ENCODE peak calls at places on chromosomes 7 and 10, in seven cellular contexts. One of them, this sample, is unnamed.

GRCh38 chr7:104772405-104772821 is 241.6 kb upstream of the KMT2E start:
- DNase-seq in H1: peak
- DNase-seq in SK-N-SH: peak
- DNase-seq in GM12892: no peak
- DNase-seq in HepG2: no peak
- DNase-seq in GM12878: no peak
- DNase-seq in GM12891: no peak
- DNase-seq in this sample: no peak

GRCh38 chr7:50304911-50305621 is 550 bp downstream of the IKZF1 start:
- DNase-seq in GM12892: no peak
- DNase-seq in HepG2: no peak
- DNase-seq in H1: no peak
- DNase-seq in GM12878: no peak
- DNase-seq in GM12891: peak
- DNase-seq in SK-N-SH: peak
- DNase-seq in this sample: peak

GRCh38 chr7:87926581-87927461 is 7.2 kb upstream of the ADAM22 start:
- DNase-seq in GM12891: no peak
- DNase-seq in HepG2: peak
- DNase-seq in H1: peak
- DNase-seq in SK-N-SH: no peak
- DNase-seq in GM12892: no peak
- DNase-seq in GM12878: peak
- DNase-seq in this sample: no peak

GRCh38 chr10:58457761-58458616 is 54.7 kb upstream of the BICC1 start:
- DNase-seq in H1: no peak
- DNase-seq in SK-N-SH: no peak
- DNase-seq in GM12878: no peak
- DNase-seq in HepG2: peak
- DNase-seq in GM12891: no peak
- DNase-seq in GM12892: no peak
- DNase-seq in this sample: no peak

GRCh38 chr10:44180321-44181154 is 204.4 kb downstream of the CXCL12 start:
- DNase-seq in GM12892: no peak
- DNase-seq in GM12878: no peak
- DNase-seq in GM12891: no peak
- DNase-seq in H1: no peak
- DNase-seq in HepG2: no peak
- DNase-seq in SK-N-SH: no peak
- DNase-seq in this sample: no peak

GRCh38 chr10:8776926-8777625 is 722.6 kb downstream of the GATA3 start:
- DNase-seq in GM12878: no peak
- DNase-seq in H1: no peak
- DNase-seq in HepG2: no peak
- DNase-seq in GM12892: no peak
- DNase-seq in SK-N-SH: no peak
- DNase-seq in GM12891: no peak
- DNase-seq in this sample: no peak

GRCh38 chr7:44678468-44679179 is 70.0 kb upstream of the ZMIZ2 start:
- DNase-seq in H1: no peak
- DNase-seq in GM12892: no peak
- DNase-seq in HepG2: peak
- DNase-seq in GM12891: no peak
- DNase-seq in SK-N-SH: no peak
- DNase-seq in GM12878: no peak
- DNase-seq in this sample: no peak

GRCh38 chr10:28939352-28940157 is 262.2 kb downstream of the BAMBI start:
- DNase-seq in GM12892: no peak
- DNase-seq in GM12891: no peak
- DNase-seq in SK-N-SH: no peak
- DNase-seq in H1: peak
- DNase-seq in HepG2: peak
- DNase-seq in GM12878: no peak
- DNase-seq in this sample: peak

GRCh38 chr10:22534849-22535604 is 179.4 kb downstream of the PIP4K2A start:
- DNase-seq in SK-N-SH: no peak
- DNase-seq in GM12892: no peak
- DNase-seq in H1: no peak
- DNase-seq in GM12891: no peak
- DNase-seq in HepG2: peak
- DNase-seq in GM12878: no peak
- DNase-seq in this sample: no peak

GRCh38 chr7:63789378-63790176 is 209.1 kb upstream of the ZNF722 start:
- DNase-seq in GM12878: no peak
- DNase-seq in SK-N-SH: peak
- DNase-seq in GM12891: no peak
- DNase-seq in HepG2: no peak
- DNase-seq in H1: no peak
- DNase-seq in GM12892: no peak
- DNase-seq in this sample: no peak

GRCh38 chr7:114791771-114792170 is 130.1 kb upstream of the MDFIC start:
- DNase-seq in SK-N-SH: no peak
- DNase-seq in GM12892: no peak
- DNase-seq in GM12878: no peak
- DNase-seq in H1: no peak
- DNase-seq in GM12891: no peak
- DNase-seq in HepG2: no peak
- DNase-seq in this sample: no peak

GRCh38 chr7:114795475-114795874 is 126.4 kb upstream of the MDFIC start:
- DNase-seq in GM12891: no peak
- DNase-seq in HepG2: no peak
- DNase-seq in GM12878: no peak
- DNase-seq in GM12892: no peak
- DNase-seq in H1: no peak
- DNase-seq in SK-N-SH: no peak
- DNase-seq in this sample: no peak

GRCh38 chr7:114789942-114790341 is 132.0 kb upstream of the MDFIC start:
- DNase-seq in H1: no peak
- DNase-seq in GM12892: no peak
- DNase-seq in SK-N-SH: no peak
- DNase-seq in HepG2: no peak
- DNase-seq in GM12891: no peak
- DNase-seq in GM12878: no peak
- DNase-seq in this sample: no peak

GRCh38 chr7:114790526-114790925 is 131.4 kb upstream of the MDFIC start:
- DNase-seq in GM12878: no peak
- DNase-seq in H1: no peak
- DNase-seq in GM12891: no peak
- DNase-seq in SK-N-SH: no peak
- DNase-seq in GM12892: no peak
- DNase-seq in HepG2: no peak
- DNase-seq in this sample: no peak

GRCh38 chr7:114793155-114793849 is 128.6 kb upstream of the MDFIC start:
- DNase-seq in GM12892: no peak
- DNase-seq in H1: no peak
- DNase-seq in GM12891: no peak
- DNase-seq in GM12878: no peak
- DNase-seq in SK-N-SH: no peak
- DNase-seq in HepG2: no peak
- DNase-seq in this sample: no peak
- TF ChIP-seq TAF1 in GM12892: no peak
- TF ChIP-seq TAF1 in H1: no peak
- TF ChIP-seq TAF1 in GM12891: no peak
- TF ChIP-seq TAF1 in GM12878: no peak
- TF ChIP-seq TAF1 in SK-N-SH: no peak
- TF ChIP-seq TAF1 in HepG2: no peak
- TF ChIP-seq TAF1 in this sample: no peak

GRCh38 chr7:108014747-108015682 is 12.1 kb upstream of the LAMB1 start:
- DNase-seq in H1: no peak
- DNase-seq in HepG2: peak
- DNase-seq in GM12891: no peak
- DNase-seq in SK-N-SH: no peak
- DNase-seq in GM12878: no peak
- DNase-seq in GM12892: no peak
- DNase-seq in this sample: no peak
- TF ChIP-seq TAF1 in H1: no peak
- TF ChIP-seq TAF1 in HepG2: no peak
- TF ChIP-seq TAF1 in GM12891: no peak
- TF ChIP-seq TAF1 in SK-N-SH: no peak
- TF ChIP-seq TAF1 in GM12878: no peak
- TF ChIP-seq TAF1 in GM12892: no peak
- TF ChIP-seq TAF1 in this sample: no peak

DNA sequence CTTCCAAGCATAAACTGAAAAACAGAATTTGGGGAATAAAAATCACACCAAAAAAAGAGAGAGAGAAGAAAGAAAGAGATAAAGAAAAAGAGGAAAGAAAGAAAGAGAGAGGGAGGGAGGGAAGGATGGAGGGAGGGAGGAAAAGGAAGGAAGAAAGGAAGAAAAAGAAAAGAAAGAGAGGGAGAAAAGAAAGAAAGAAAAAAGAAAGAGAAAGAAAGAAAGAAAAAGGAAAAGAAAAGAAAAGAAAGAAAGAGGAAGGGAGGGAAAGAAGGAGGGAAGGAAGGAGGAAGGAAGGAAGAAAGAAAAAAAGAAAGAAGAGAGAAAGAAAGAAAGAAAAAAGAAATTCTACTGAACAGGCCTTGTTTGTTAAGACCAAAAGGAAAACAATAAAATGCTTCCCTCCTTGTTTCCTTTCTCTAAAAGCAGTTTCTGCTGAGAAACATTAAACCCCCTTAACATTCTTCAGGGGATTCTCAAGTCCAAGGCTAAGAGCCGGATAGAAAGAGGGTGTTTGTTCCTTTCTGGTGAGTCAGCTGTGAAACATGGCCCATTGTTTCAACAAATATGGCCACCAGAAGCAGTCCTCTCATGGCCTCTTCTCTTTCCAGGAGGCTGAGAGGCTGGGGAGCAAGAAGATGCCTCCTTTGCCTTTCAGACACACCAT is 46.9 kb upstream of the GPAM start:
- DNase-seq in GM12878: no peak
- DNase-seq in GM12892: no peak
- DNase-seq in SK-N-SH: no peak
- DNase-seq in HepG2: peak
- DNase-seq in GM12891: no peak
- DNase-seq in H1: no peak
- DNase-seq in this sample: no peak
- TF ChIP-seq TAF1 in GM12878: no peak
- TF ChIP-seq TAF1 in GM12892: no peak
- TF ChIP-seq TAF1 in SK-N-SH: no peak
- TF ChIP-seq TAF1 in HepG2: no peak
- TF ChIP-seq TAF1 in GM12891: no peak
- TF ChIP-seq TAF1 in H1: no peak
- TF ChIP-seq TAF1 in this sample: no peak

DNA sequence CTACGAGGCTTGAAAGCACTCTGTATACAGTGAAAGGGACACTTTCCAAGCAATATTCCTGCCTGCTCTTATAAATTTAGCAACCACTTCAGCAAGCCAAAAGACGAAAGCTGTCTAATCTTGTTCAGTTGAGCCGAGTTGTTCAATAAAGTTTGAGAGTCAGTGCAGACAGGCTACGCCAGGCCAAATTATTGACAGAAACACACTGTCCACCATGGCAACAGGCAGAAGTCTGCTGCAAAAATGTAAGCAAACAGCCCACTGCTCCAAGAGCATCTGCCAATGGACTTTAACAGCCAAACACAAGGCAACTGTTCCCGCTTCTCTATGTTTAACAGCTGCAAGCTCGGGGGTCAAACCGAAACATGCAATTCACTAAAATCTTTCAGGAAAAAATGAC is 85.7 kb downstream of the GLI3 start:
- DNase-seq in H1: no peak
- DNase-seq in HepG2: no peak
- DNase-seq in GM12878: no peak
- DNase-seq in SK-N-SH: no peak
- DNase-seq in GM12891: no peak
- DNase-seq in GM12892: no peak
- DNase-seq in this sample: no peak
- TF ChIP-seq TAF1 in H1: no peak
- TF ChIP-seq TAF1 in HepG2: no peak
- TF ChIP-seq TAF1 in GM12878: no peak
- TF ChIP-seq TAF1 in SK-N-SH: no peak
- TF ChIP-seq TAF1 in GM12891: no peak
- TF ChIP-seq TAF1 in GM12892: no peak
- TF ChIP-seq TAF1 in this sample: no peak

GRCh38 chr7:8161398-8161828 is 100.6 kb downstream of the ICA1 start:
- DNase-seq in GM12878: no peak
- DNase-seq in GM12892: no peak
- DNase-seq in H1: no peak
- DNase-seq in GM12891: no peak
- DNase-seq in SK-N-SH: no peak
- DNase-seq in HepG2: no peak
- DNase-seq in this sample: peak
- TF ChIP-seq TAF1 in GM12878: no peak
- TF ChIP-seq TAF1 in GM12892: no peak
- TF ChIP-seq TAF1 in H1: no peak
- TF ChIP-seq TAF1 in GM12891: no peak
- TF ChIP-seq TAF1 in SK-N-SH: no peak
- TF ChIP-seq TAF1 in HepG2: no peak
- TF ChIP-seq TAF1 in this sample: no peak

GRCh38 chr10:122285506-122286444 is 14.7 kb downstream of the BTBD16 start:
- DNase-seq in GM12892: no peak
- DNase-seq in GM12891: no peak
- DNase-seq in SK-N-SH: no peak
- DNase-seq in GM12878: no peak
- DNase-seq in H1: no peak
- DNase-seq in HepG2: no peak
- DNase-seq in this sample: no peak

GRCh38 chr10:122290334-122290733 is 19.2 kb downstream of the BTBD16 start:
- DNase-seq in H1: no peak
- DNase-seq in SK-N-SH: no peak
- DNase-seq in HepG2: peak
- DNase-seq in GM12892: no peak
- DNase-seq in GM12891: no peak
- DNase-seq in GM12878: no peak
- DNase-seq in this sample: no peak

GRCh38 chr10:122288917-122289316 is 17.8 kb downstream of the BTBD16 start:
- DNase-seq in SK-N-SH: no peak
- DNase-seq in GM12891: no peak
- DNase-seq in GM12878: no peak
- DNase-seq in GM12892: no peak
- DNase-seq in HepG2: no peak
- DNase-seq in H1: no peak
- DNase-seq in this sample: no peak

GRCh38 chr10:122287584-122287983 is 16.5 kb downstream of the BTBD16 start:
- DNase-seq in GM12891: no peak
- DNase-seq in HepG2: no peak
- DNase-seq in GM12878: no peak
- DNase-seq in SK-N-SH: no peak
- DNase-seq in H1: no peak
- DNase-seq in GM12892: no peak
- DNase-seq in this sample: no peak

DNA sequence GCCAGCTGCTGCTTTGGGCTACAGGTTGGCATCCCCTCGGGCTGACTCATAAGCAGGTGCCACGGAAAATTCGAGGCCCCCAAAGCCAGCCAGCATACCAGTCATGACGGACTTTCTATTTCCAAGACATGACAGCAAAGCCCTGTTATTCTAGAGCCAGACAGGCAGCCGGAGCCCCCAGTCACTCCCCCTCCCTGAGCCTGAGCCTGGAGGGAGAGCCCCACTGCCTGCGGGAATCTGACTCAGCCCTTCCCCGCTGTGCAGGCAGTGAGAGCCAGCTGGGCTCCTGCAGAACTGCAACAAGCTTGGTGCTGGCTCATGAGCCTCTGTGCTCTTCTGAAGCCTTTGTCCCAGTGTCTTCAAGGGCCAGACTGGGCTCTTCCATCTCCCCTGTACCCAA is 15.8 kb downstream of the BTBD16 start:
- DNase-seq in GM12892: no peak
- DNase-seq in GM12891: no peak
- DNase-seq in HepG2: no peak
- DNase-seq in H1: no peak
- DNase-seq in GM12878: no peak
- DNase-seq in SK-N-SH: no peak
- DNase-seq in this sample: no peak
- TF ChIP-seq TAF1 in GM12892: no peak
- TF ChIP-seq TAF1 in GM12891: no peak
- TF ChIP-seq TAF1 in HepG2: no peak
- TF ChIP-seq TAF1 in H1: no peak
- TF ChIP-seq TAF1 in GM12878: no peak
- TF ChIP-seq TAF1 in SK-N-SH: no peak
- TF ChIP-seq TAF1 in this sample: no peak

This sample was measured in K562.